ENCODE peak calls at places on chromosomes 6 and 20, in four cellular contexts. One of them, this sample, is unnamed.

GRCh38 chr20:2955257-2955950 is 82.1 kb downstream of the PTPRA start:
- DNase-seq in neuronal stem cell: no peak
- DNase-seq in kidney: no peak
- DNase-seq in Daoy: no peak
- DNase-seq in this sample: no peak

GRCh38 chr20:23397961-23398360 is 23.3 kb downstream of the NAPB start:
- DNase-seq in neuronal stem cell: no peak
- DNase-seq in kidney: no peak
- DNase-seq in Daoy: no peak
- DNase-seq in this sample: no peak

GRCh38 chr6:124029535-124029934 is 225.9 kb downstream of the NKAIN2 start:
- DNase-seq in Daoy: no peak
- DNase-seq in kidney: no peak
- DNase-seq in neuronal stem cell: no peak
- DNase-seq in this sample: no peak

GRCh38 chr6:127516676-127517273 is 2.4 kb downstream of the MTCL3 start:
- DNase-seq in neuronal stem cell: peak; percentile 62
- DNase-seq in kidney: no peak
- DNase-seq in Daoy: peak; percentile 78
- DNase-seq in this sample: peak; percentile 50

GRCh38 chr20:10297684-10298240 is 79.1 kb downstream of the SNAP25 start:
- DNase-seq in Daoy: no peak
- DNase-seq in kidney: no peak
- DNase-seq in neuronal stem cell: no peak
- DNase-seq in this sample: no peak

GRCh38 chr6:31874836-31875572 is 3.8 kb downstream of the SLC44A4 start:
- DNase-seq in neuronal stem cell: no peak
- DNase-seq in kidney: no peak
- DNase-seq in Daoy: no peak
- DNase-seq in this sample: no peak

GRCh38 chr6:43495409-43495941 is 14.7 kb downstream of the LRRC73 start:
- DNase-seq in neuronal stem cell: no peak
- DNase-seq in Daoy: no peak
- DNase-seq in kidney: no peak
- DNase-seq in this sample: no peak

GRCh38 chr6:108330806-108331205 is 36.0 kb downstream of the AFG1L start:
- DNase-seq in Daoy: no peak
- DNase-seq in neuronal stem cell: no peak
- DNase-seq in kidney: no peak
- DNase-seq in this sample: no peak

GRCh38 chr20:1861347-1861987 is 33.7 kb upstream of the SIRPA start:
- DNase-seq in Daoy: peak; percentile 74
- DNase-seq in neuronal stem cell: no peak
- DNase-seq in kidney: no peak
- DNase-seq in this sample: no peak

GRCh38 chr20:49964964-49965780 is 17.6 kb upstream of the SNAI1 start:
- DNase-seq in neuronal stem cell: no peak
- DNase-seq in kidney: no peak
- DNase-seq in Daoy: peak; percentile 59
- DNase-seq in this sample: no peak

GRCh38 chr6:111564482-111564945 is 41.2 kb downstream of the TRAF3IP2 start:
- DNase-seq in neuronal stem cell: no peak
- DNase-seq in Daoy: peak; percentile 21
- DNase-seq in kidney: no peak
- DNase-seq in this sample: no peak

GRCh38 chr20:34604980-34605788 is 46.7 kb downstream of the MAP1LC3A start:
- DNase-seq in neuronal stem cell: no peak
- DNase-seq in Daoy: no peak
- DNase-seq in kidney: no peak
- DNase-seq in this sample: no peak

GRCh38 chr20:17579369-17580039 is 9.6 kb downstream of the DSTN start:
- DNase-seq in kidney: no peak
- DNase-seq in neuronal stem cell: no peak
- DNase-seq in Daoy: no peak
- DNase-seq in this sample: no peak

GRCh38 chr6:34021839-34022190 is 124.1 kb downstream of the GRM4 start:
- DNase-seq in neuronal stem cell: no peak
- DNase-seq in kidney: peak; percentile 65
- DNase-seq in Daoy: peak; percentile 29
- DNase-seq in this sample: no peak

GRCh38 chr6:7697820-7698623 is 27.9 kb upstream of the BMP6 start:
- DNase-seq in Daoy: peak; percentile 77
- DNase-seq in kidney: no peak
- DNase-seq in neuronal stem cell: no peak
- DNase-seq in this sample: no peak

GRCh38 chr6:166822609-166823008 is 133.7 kb downstream of the RNASET2 start:
- DNase-seq in Daoy: no peak
- DNase-seq in neuronal stem cell: no peak
- DNase-seq in kidney: no peak
- DNase-seq in this sample: no peak

GRCh38 chr20:17226410-17227198 is at the start of gene PCSK2:
- DNase-seq in kidney: peak; percentile 63
- DNase-seq in neuronal stem cell: peak; percentile 90
- DNase-seq in Daoy: peak; percentile 72
- DNase-seq in this sample: peak; percentile 76

GRCh38 chr6:164039954-164040375 is 625.4 kb downstream of the QKI start:
- DNase-seq in neuronal stem cell: no peak
- DNase-seq in Daoy: peak; percentile 73
- DNase-seq in kidney: peak; percentile 85
- DNase-seq in this sample: no peak

GRCh38 chr20:49811825-49812462 is 684 bp upstream of the SLC9A8 start:
- DNase-seq in neuronal stem cell: peak; percentile 11
- DNase-seq in kidney: no peak
- DNase-seq in Daoy: peak; percentile 76
- DNase-seq in this sample: no peak

GRCh38 chr6:31771992-31772358 is 5.2 kb downstream of the VWA7 start:
- DNase-seq in Daoy: peak; percentile 51
- DNase-seq in kidney: no peak
- DNase-seq in neuronal stem cell: no peak
- DNase-seq in this sample: no peak

GRCh38 chr6:166904101-166904746 is 52.1 kb downstream of the RNASET2 start:
- DNase-seq in kidney: no peak
- DNase-seq in neuronal stem cell: peak; percentile 17
- DNase-seq in Daoy: peak; percentile 21
- DNase-seq in this sample: no peak

GRCh38 chr20:56810141-56810540 is 181.0 kb downstream of the TFAP2C start:
- DNase-seq in Daoy: no peak
- DNase-seq in kidney: no peak
- DNase-seq in neuronal stem cell: no peak
- DNase-seq in this sample: no peak

GRCh38 chr6:93423542-93423941 is 4.2 kb upstream of the EPHA7 start:
- DNase-seq in neuronal stem cell: peak; percentile 50
- DNase-seq in kidney: no peak
- DNase-seq in Daoy: peak; percentile 22
- DNase-seq in this sample: peak; percentile 58

GRCh38 chr6:38671885-38672467 is 31.0 kb downstream of the GLO1 start:
- DNase-seq in Daoy: peak; percentile 41
- DNase-seq in kidney: no peak
- DNase-seq in neuronal stem cell: peak; percentile 17
- DNase-seq in this sample: peak; percentile 72

GRCh38 chr6:167532410-167533294 is 207.8 kb downstream of the TTLL2 start:
- DNase-seq in Daoy: no peak
- DNase-seq in kidney: no peak
- DNase-seq in neuronal stem cell: no peak
- DNase-seq in this sample: no peak

GRCh38 chr20:36477475-36477874 is 63.8 kb upstream of the MYL9 start:
- DNase-seq in neuronal stem cell: no peak
- DNase-seq in Daoy: no peak
- DNase-seq in kidney: no peak
- DNase-seq in this sample: no peak

GRCh38 chr20:36848078-36848660 is 27.8 kb upstream of the TLDC2 start:
- DNase-seq in Daoy: peak; percentile 38
- DNase-seq in neuronal stem cell: no peak
- DNase-seq in kidney: peak; percentile 83
- DNase-seq in this sample: no peak

GRCh38 chr20:33602826-33603590 is 59.1 kb upstream of the C20orf144 start:
- DNase-seq in Daoy: no peak
- DNase-seq in neuronal stem cell: no peak
- DNase-seq in kidney: no peak
- DNase-seq in this sample: no peak

GRCh38 chr6:43180985-43181384 is 1.0 kb upstream of the CUL9 start:
- DNase-seq in kidney: peak; percentile 30
- DNase-seq in neuronal stem cell: no peak
- DNase-seq in Daoy: no peak
- DNase-seq in this sample: no peak

GRCh38 chr20:3887870-3888614 is 1.1 kb upstream of the PANK2 start:
- DNase-seq in Daoy: peak; percentile 33
- DNase-seq in kidney: no peak
- DNase-seq in neuronal stem cell: no peak
- DNase-seq in this sample: no peak

This sample was measured in NCI-H2029 treated with DMSO at 0.1 percent for 48 hours.